ENCODE peak calls at places on chromosomes 16 and 17, in eight cellular contexts. U is colonic mucosa, Q is small intestine, T is NT2/D1, K is MG63, F is BE2C, N is stomach, W is fibroblast of lung. V is an unnamed sample.
A peak's percentile ranks its signal among the peaks of the same experiment; 100 is the strongest.

GRCh38 chr16:28549301-28549899 is 4.3 kb upstream of the SGF29 start:
- DNase-seq in U (peak; percentile 34), Q (peak; percentile 50), T (no peak), K (peak; percentile 4), F (no peak), N (no peak), W (peak; percentile 27), V (no peak)

GRCh38 chr16:67449739-67450138 is 18.8 kb downstream of the HSD11B2 start:
- DNase-seq in U (no peak), Q (no peak), T (no peak), K (no peak), F (no peak), N (no peak), W (no peak), V (no peak)

GRCh38 chr17:40329981-40330794 is 21.2 kb downstream of the RARA start:
- DNase-seq in U (no peak), Q (no peak), T (no peak), K (peak; percentile 65), F (no peak), N (peak; percentile 76), W (no peak), V (no peak)

GRCh38 chr17:17538417-17539391 is 42.5 kb upstream of the RASD1 start:
- DNase-seq in U (peak; percentile 82), Q (peak; percentile 86), T (no peak), K (no peak), F (no peak), N (peak; percentile 78), W (peak; percentile 33), V (no peak)

GRCh38 chr16:68490829-68491575 is 42.7 kb upstream of the SMPD3 start:
- DNase-seq in U (peak; percentile 81), Q (peak; percentile 96), T (no peak), K (peak; percentile 75), F (no peak), N (peak; percentile 90), W (peak; percentile 71), V (no peak)

GRCh38 chr16:477758-478157 is 49.8 kb upstream of the CAPN15 start:
- DNase-seq in U (no peak), Q (peak; percentile 61), T (no peak), K (peak; percentile 42), F (no peak), N (no peak), W (peak; percentile 64), V (no peak)

GRCh38 chr16:1691956-1692355 is 13.9 kb downstream of the JPT2 start:
- DNase-seq in U (no peak), Q (no peak), T (no peak), K (peak; percentile 67), F (no peak), N (no peak), W (peak; percentile 95), V (no peak)

GRCh38 chr16:69131167-69131748 is 1.1 kb downstream of the CHTF8 start:
- DNase-seq in U (peak; percentile 28), Q (no peak), T (peak; percentile 40), K (no peak), F (peak; percentile 20), N (no peak), W (peak; percentile 38), V (no peak)

GRCh38 chr16:23410176-23410575 is 42.8 kb downstream of the COG7 start:
- DNase-seq in U (no peak), Q (no peak), T (peak; percentile 46), K (no peak), F (no peak), N (no peak), W (peak; percentile 57), V (no peak)

GRCh38 chr16:23408242-23409201 is 44.5 kb downstream of the COG7 start:
- DNase-seq in U (peak; percentile 70), Q (no peak), T (peak; percentile 36), K (peak; percentile 16), F (peak; percentile 34), N (no peak), W (peak; percentile 74), V (no peak)

GRCh38 chr16:23403547-23403946 is 49.4 kb downstream of the COG7 start:
- DNase-seq in U (no peak), Q (no peak), T (no peak), K (no peak), F (no peak), N (no peak), W (no peak), V (no peak)

GRCh38 chr16:23406546-23407240 is 46.3 kb downstream of the COG7 start:
- DNase-seq in U (no peak), Q (no peak), T (no peak), K (no peak), F (no peak), N (no peak), W (no peak), V (no peak)

DNA sequence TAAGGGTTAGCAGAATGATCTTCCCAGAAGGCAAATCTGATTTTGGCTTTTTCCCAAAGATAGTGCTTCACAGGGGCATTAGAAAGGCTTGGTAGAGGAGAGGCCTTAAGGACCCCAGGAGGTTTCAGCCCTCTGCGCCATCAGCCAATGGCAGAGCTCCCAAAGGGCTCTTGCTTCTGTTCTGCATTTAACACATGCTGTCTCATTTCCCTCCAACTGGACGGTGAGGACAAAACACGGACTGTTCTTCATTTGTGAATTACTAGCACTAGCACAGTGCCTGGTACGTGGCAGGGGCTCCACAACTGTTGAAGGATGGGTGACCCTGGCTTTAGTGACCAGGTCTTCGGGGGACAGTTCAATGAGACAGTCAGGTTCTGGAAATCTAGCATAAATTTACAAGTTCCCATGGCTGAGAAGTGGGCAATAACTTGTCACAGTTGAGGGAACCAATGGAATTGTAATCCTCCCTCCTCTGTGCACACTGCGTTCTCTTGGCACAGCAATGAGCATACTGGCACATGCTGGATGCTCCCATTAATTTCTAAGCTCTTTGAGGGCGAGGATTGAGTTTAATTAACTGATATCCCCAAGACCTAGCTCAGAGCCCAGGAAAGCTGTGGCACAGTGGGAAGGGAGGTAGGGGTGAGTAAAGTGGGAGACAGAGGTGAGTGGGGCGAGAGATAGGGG is 45.4 kb downstream of the COG7 start:
- DNase-seq in U (no peak), Q (no peak), T (no peak), K (no peak), F (no peak), N (no peak), W (no peak), V (no peak)
- H3K36me3 ChIP-seq in U (no peaks in the 10 kb centered on the region), Q (peaks cover 11% of the 10 kb centered on the region), T (peaks cover 61% of the 10 kb centered on the region), K (peaks cover 52% of the 10 kb centered on the region), F (peaks cover 18% of the 10 kb centered on the region), N (peaks cover 96% of the 10 kb centered on the region), W (peaks cover 8% of the 10 kb centered on the region), V (peaks cover 81% of the 10 kb centered on the region)

GRCh38 chr16:50366126-50366525 is 2.7 kb downstream of the BRD7 start:
- DNase-seq in U (no peak), Q (no peak), T (no peak), K (no peak), F (no peak), N (no peak), W (no peak), V (no peak)

GRCh38 chr16:50360033-50360778 is 8.6 kb downstream of the BRD7 start:
- DNase-seq in U (no peak), Q (no peak), T (no peak), K (no peak), F (no peak), N (peak; percentile 49), W (peak; percentile 78), V (no peak)

GRCh38 chr16:50359626-50360025 is 9.2 kb downstream of the BRD7 start:
- DNase-seq in U (no peak), Q (no peak), T (no peak), K (no peak), F (no peak), N (no peak), W (no peak), V (no peak)

GRCh38 chr16:50360779-50361178 is 8.0 kb downstream of the BRD7 start:
- DNase-seq in U (no peak), Q (no peak), T (no peak), K (no peak), F (no peak), N (no peak), W (peak; percentile 41), V (no peak)

DNA sequence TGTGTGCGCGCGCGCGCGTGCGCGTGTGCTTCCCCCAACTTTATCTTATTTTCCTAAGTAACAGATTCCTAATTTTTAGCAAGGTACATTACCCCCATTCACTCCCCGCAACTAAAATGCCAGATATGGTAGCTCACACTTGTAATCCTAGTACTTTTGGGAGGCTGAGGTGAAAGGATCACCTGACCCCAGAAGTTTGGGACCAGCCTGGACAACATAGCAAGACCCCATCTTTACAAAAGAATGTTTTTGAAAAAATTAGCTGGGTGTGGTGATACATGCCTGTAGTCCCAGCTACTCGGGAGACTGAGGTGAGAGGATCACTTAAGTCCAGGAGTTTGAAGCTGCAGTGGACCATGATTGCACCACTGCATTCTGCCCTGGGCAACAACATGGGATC is 5.1 kb downstream of the BRD7 start:
- DNase-seq in U (no peak), Q (no peak), T (no peak), K (no peak), F (no peak), N (no peak), W (no peak), V (no peak)
- H3K36me3 ChIP-seq in U (peaks cover 4% of the 10 kb centered on the region), Q (peaks cover 3% of the 10 kb centered on the region), T (peaks cover 71% of the 10 kb centered on the region), K (peaks cover 39% of the 10 kb centered on the region), F (peaks cover 58% of the 10 kb centered on the region), N (peaks cover 58% of the 10 kb centered on the region), W (peaks cover 3% of the 10 kb centered on the region), V (peaks cover 59% of the 10 kb centered on the region)

DNA sequence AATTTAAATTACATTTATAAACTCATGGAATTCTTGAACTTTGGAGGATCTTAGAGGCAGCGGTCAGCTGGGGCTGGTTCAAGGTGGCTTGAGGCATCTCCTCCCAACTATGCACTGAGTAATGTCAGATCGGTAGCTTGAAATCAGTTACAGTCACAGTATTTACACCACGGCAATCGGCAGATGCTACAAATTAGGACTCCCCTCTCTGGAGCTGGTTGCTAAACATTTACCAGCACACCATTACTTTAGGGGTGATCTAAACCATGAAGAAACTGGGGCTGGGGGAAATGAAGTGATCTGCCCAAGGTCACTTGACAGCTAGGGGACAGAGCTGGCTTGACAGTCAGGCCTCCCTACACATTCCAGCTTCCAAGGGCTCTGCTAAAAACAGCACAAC is 137.6 kb downstream of the IRX3 start:
- DNase-seq in U (no peak), Q (no peak), T (no peak), K (no peak), F (no peak), N (no peak), W (no peak), V (no peak)
- H3K36me3 ChIP-seq in U (no peaks in the 10 kb centered on the region), Q (no peaks in the 10 kb centered on the region), T (no peaks in the 10 kb centered on the region), K (no peaks in the 10 kb centered on the region), F (no peaks in the 10 kb centered on the region), N (no peaks in the 10 kb centered on the region), W (no peaks in the 10 kb centered on the region), V (no peaks in the 10 kb centered on the region)

GRCh38 chr17:4179071-4179470 is 36.1 kb downstream of the CYB5D2 start:
- DNase-seq in U (no peak), Q (no peak), T (no peak), K (no peak), F (no peak), N (no peak), W (no peak), V (no peak)

GRCh38 chr17:4177732-4178131 is 34.7 kb downstream of the CYB5D2 start:
- DNase-seq in U (no peak), Q (no peak), T (no peak), K (no peak), F (no peak), N (no peak), W (no peak), V (no peak)

GRCh38 chr17:4175921-4176802 is 33.2 kb downstream of the CYB5D2 start:
- DNase-seq in U (no peak), Q (peak; percentile 22), T (no peak), K (no peak), F (no peak), N (no peak), W (peak; percentile 20), V (peak; percentile 64)

GRCh38 chr17:4178651-4179050 is 35.7 kb downstream of the CYB5D2 start:
- DNase-seq in U (no peak), Q (no peak), T (no peak), K (no peak), F (no peak), N (no peak), W (no peak), V (no peak)

DNA sequence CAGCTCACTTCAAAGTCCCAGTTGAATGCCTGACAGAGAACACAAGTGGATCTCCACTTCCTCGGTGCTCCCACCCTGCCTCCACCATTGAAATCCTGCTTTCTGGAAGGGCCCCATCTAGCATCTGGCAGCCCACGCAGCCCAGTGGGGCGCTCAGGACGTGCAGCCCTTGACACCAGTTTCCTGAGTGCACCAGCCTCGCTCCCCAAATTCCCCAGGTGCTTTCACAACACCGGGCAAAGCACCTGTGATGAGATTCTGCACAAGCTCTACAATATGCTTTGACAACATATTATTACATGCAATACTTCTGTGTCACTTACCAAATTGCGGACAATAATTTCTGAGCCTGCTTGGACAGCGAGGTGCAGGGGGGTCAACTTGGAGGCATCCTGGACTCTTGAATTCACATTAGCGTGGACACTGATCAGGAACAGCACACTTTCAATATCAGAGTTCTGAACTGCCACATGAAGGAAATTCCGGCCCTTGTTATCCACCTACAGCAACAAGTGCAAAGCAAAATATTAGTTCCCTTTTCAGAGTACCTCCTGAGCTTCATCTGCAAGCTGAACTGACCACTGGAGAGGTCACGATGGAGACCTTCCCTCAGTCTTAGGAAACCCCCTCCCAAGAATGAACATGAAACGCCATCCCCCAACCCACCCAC is 33.9 kb downstream of the CYB5D2 start:
- DNase-seq in U (no peak), Q (no peak), T (no peak), K (no peak), F (no peak), N (no peak), W (no peak), V (no peak)
- H3K36me3 ChIP-seq in U (peaks cover 28% of the 10 kb centered on the region), Q (peaks cover 24% of the 10 kb centered on the region), T (peaks cover 83% of the 10 kb centered on the region), K (peaks cover 7% of the 10 kb centered on the region), F (peaks cover 21% of the 10 kb centered on the region), N (peaks cover 100% of the 10 kb centered on the region), W (peaks cover 39% of the 10 kb centered on the region), V (peaks cover 64% of the 10 kb centered on the region)